ENCODE peak calls at places on chromosomes 6 and 20, in eight cellular contexts. J is pancreas, X is GM23338, B is Panc1, C is heart left ventricle, Q is cardiac muscle cell, O is colonic mucosa, A is tibial nerve. V is an unnamed sample.

GRCh38 chr20:41818991-41819390 is 200.8 kb upstream of the CHD6 start:
- DNase-seq in A (no peak), C (no peak), Q (no peak), J (no peak), O (no peak), X (no peak), B (no peak), V (no peak)

GRCh38 chr20:21571841-21572690 is 58.2 kb upstream of the NKX2-2 start:
- DNase-seq in X (peak), J (no peak), B (peak), A (no peak), C (no peak), Q (peak), O (no peak), V (no peak)

GRCh38 chr6:66390393-66390792 is 683.4 kb upstream of the EYS start:
- DNase-seq in B (no peak), X (no peak), J (no peak), Q (no peak), C (no peak), A (no peak), O (no peak), V (no peak)

GRCh38 chr6:88596801-88597200 is 366.6 kb downstream of the RNGTT start:
- DNase-seq in X (no peak), O (no peak), Q (no peak), A (no peak), J (no peak), C (no peak), B (no peak), V (no peak)

GRCh38 chr6:158086054-158086705 is 81.9 kb downstream of the SERAC1 start:
- DNase-seq in O (no peak), X (no peak), C (no peak), Q (no peak), A (no peak), J (no peak), B (no peak), V (peak)

GRCh38 chr6:108966855-108967755 is 118.9 kb downstream of the ARMC2 start:
- DNase-seq in J (no peak), Q (peak), B (no peak), O (no peak), A (no peak), C (peak), X (peak), V (no peak)

GRCh38 chr6:124470803-124471202 is 491.4 kb upstream of the RNF217 start:
- DNase-seq in J (no peak), C (no peak), X (no peak), Q (no peak), A (no peak), B (no peak), O (no peak), V (no peak)

GRCh38 chr6:144718431-144718830 is 433.3 kb downstream of the UTRN start:
- DNase-seq in J (no peak), X (no peak), O (no peak), A (no peak), C (no peak), B (no peak), Q (no peak), V (no peak)

GRCh38 chr6:7805088-7805756 is 79.3 kb downstream of the BMP6 start:
- DNase-seq in Q (no peak), C (no peak), O (no peak), B (no peak), X (no peak), J (no peak), A (no peak), V (no peak)

GRCh38 chr6:33958208-33958862 is 154.5 kb upstream of the MLN start:
- DNase-seq in B (no peak), Q (peak), O (peak), J (no peak), C (no peak), A (no peak), X (peak), V (no peak)

GRCh38 chr6:163630575-163630974 is 216.1 kb downstream of the QKI start:
- DNase-seq in Q (no peak), C (no peak), J (no peak), X (no peak), O (no peak), B (no peak), A (no peak), V (no peak)

GRCh38 chr20:45034436-45034835 is 66.5 kb downstream of the KCNS1 start:
- DNase-seq in C (no peak), B (no peak), Q (no peak), A (no peak), J (no peak), O (no peak), X (no peak), V (no peak)
- H3K27ac ChIP-seq in C (no peak), B (no peak), Q (no peak), A (no peak), J (no peak), O (no peak), X (no peak), V (no peak)

GRCh38 chr6:95923518-95923917 is 92.3 kb upstream of the FUT9 start:
- DNase-seq in Q (peak), C (no peak), J (no peak), B (no peak), A (peak), X (peak), O (no peak), V (no peak)
- TF ChIP-seq CTCF in Q (no peak), C (peak), J (no peak), B (peak), A (peak), X (peak), O (no peak), V (no peak)

GRCh38 chr6:37388578-37388977 is 34.8 kb downstream of the RNF8 start:
- DNase-seq in J (no peak), B (no peak), Q (no peak), C (no peak), O (no peak), A (no peak), X (no peak), V (no peak)
- H3K27ac ChIP-seq in J (no peak), B (no peak), Q (no peak), C (no peak), O (no peak), A (no peak), X (no peak), V (no peak)

DNA sequence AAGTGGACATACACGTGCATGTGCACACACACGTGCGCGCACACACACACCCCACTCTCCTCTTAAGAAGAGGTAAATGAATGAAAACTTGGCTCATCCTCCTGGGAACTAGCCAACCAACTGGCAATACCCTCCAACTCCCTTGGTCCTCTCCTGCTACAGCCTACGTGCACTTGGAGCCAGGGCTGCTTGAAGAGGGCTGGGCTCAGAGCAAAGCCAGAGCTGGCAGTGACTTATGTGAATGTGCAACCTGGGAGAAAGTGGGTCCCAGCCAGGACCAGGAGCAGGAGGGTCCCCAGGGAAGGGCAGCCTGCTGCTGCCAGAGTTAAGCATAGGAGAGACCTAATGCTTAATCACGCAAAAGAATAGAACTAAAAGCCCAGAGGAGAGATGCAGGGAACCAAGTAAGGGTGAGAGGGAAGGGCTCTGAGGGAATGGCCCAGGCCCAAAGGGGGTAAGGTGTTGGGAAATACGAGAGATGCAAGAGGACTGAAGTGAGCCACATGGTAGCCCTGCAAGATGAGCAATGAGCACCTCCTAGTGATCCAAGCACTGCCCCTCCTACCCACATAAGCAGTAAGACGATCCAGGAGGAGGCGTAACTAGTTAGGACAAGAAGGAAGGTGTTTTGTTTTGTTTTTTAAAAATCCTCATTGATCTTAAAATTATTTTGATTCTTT is 24.7 kb downstream of the TRAF3IP2 start:
- DNase-seq in J (no peak), O (no peak), C (peak), X (peak), B (no peak), Q (no peak), A (no peak), V (no peak)
- TF ChIP-seq CTCF in J (no peak), O (no peak), C (no peak), X (peak), B (no peak), Q (no peak), A (no peak), V (no peak)

GRCh38 chr20:57528148-57528547 is 3.2 kb upstream of the CTCFL start:
- DNase-seq in Q (no peak), J (no peak), O (no peak), B (no peak), A (no peak), X (no peak), C (no peak), V (no peak)

GRCh38 chr20:57529810-57530209 is 4.9 kb upstream of the CTCFL start:
- DNase-seq in Q (no peak), A (no peak), X (no peak), B (no peak), O (no peak), C (no peak), J (no peak), V (no peak)

GRCh38 chr20:57529160-57529585 is 4.2 kb upstream of the CTCFL start:
- DNase-seq in C (no peak), X (no peak), B (no peak), O (no peak), J (no peak), Q (no peak), A (no peak), V (no peak)

GRCh38 chr20:57531986-57532566 is 7.1 kb upstream of the CTCFL start:
- DNase-seq in B (no peak), J (no peak), O (peak), A (no peak), Q (no peak), X (no peak), C (no peak), V (no peak)

GRCh38 chr20:57530327-57530981 is 5.5 kb upstream of the CTCFL start:
- DNase-seq in A (no peak), X (no peak), B (no peak), C (no peak), Q (no peak), O (no peak), J (no peak), V (no peak)
- H3K27ac ChIP-seq in A (no peak), X (no peak), B (no peak), C (no peak), Q (no peak), O (peak), J (no peak), V (no peak)

GRCh38 chr20:58636983-58637421 is 14.1 kb upstream of the STX16 start:
- DNase-seq in A (no peak), B (no peak), C (no peak), X (peak), O (no peak), Q (no peak), J (no peak), V (no peak)
- TF ChIP-seq CTCF in A (no peak), B (no peak), C (peak), X (peak), O (no peak), Q (peak), J (no peak), V (no peak)

DNA sequence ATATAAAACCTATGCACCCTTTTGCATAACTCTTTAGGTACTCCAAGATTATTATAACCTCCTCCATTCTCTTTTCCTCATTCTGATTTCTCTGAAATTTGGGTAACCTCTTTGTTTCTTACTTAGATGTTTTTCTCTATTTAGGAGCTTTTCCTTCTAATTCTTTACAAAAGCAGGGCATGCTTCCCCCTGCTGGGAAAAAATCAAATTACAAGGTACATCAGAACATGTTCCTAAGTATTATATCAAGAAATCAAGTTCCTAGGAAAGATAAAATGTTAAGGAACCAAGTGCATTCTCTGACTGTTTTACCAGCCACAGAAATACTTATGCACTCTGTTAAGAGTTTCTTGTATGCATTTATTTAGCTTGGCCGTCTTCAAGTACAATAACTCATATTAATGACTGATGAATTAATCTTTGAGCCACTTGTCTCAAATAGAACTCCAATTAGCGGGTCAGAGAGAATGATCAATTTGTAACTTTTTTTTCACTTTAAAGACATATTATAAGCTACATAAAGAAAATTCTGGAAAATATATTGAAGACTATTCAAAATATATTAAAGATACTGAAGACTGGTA is 2.1 kb downstream of the KHDRBS2 start:
- DNase-seq in X (peak), B (peak), J (no peak), C (no peak), O (peak), A (peak), Q (peak), V (no peak)
- H3K27ac ChIP-seq in X (no peak), B (no peak), J (no peak), C (no peak), O (peak), A (no peak), Q (no peak), V (no peak)

GRCh38 chr6:139236105-139236504 is 55.7 kb downstream of the TXLNB start:
- DNase-seq in B (no peak), O (no peak), C (no peak), X (no peak), A (no peak), Q (no peak), J (no peak), V (no peak)

GRCh38 chr6:139235666-139236065 is 56.1 kb downstream of the TXLNB start:
- DNase-seq in Q (no peak), J (no peak), C (no peak), O (no peak), X (no peak), A (no peak), B (no peak), V (no peak)

GRCh38 chr6:139231206-139231605 is 60.6 kb downstream of the TXLNB start:
- DNase-seq in A (no peak), B (no peak), J (no peak), C (no peak), X (no peak), Q (no peak), O (no peak), V (no peak)

GRCh38 chr6:139230421-139230840 is 61.4 kb downstream of the TXLNB start:
- DNase-seq in A (peak), C (no peak), X (peak), O (no peak), J (no peak), B (no peak), Q (peak), V (no peak)
- TF ChIP-seq CTCF in A (no peak), C (peak), X (peak), O (no peak), J (no peak), B (peak), Q (peak), V (peak)

GRCh38 chr6:116543149-116543548 is 2.3 kb downstream of the TRAPPC3L start:
- DNase-seq in A (no peak), C (no peak), J (no peak), Q (no peak), O (no peak), B (no peak), X (no peak), V (no peak)
- H3K27ac ChIP-seq in A (no peak), C (no peak), J (no peak), Q (no peak), O (no peak), B (no peak), X (no peak), V (no peak)